ENCODE peak calls at places on chromosomes 16 and 17, in nine cellular contexts. Z, E, L, R, W, X, T, F and S are unnamed samples.

GRCh38 chr17:68497885-68498319 is 14.3 kb upstream of the PRKAR1A start:
- DNase-seq in W (no peak), L (no peak), X (no peak), E (no peak), T (no peak), Z (no peak), R (peak), F (no peak), S (peak)

GRCh38 chr17:31582151-31582907 is 190.9 kb downstream of the RAB11FIP4 start:
- DNase-seq in T (no peak), F (no peak), E (no peak), L (no peak), X (no peak), R (peak), W (no peak), Z (peak), S (no peak)

GRCh38 chr17:58289869-58290268 is 9.1 kb upstream of the MPO start:
- DNase-seq in X (no peak), W (no peak), R (no peak), Z (no peak), L (no peak), F (no peak), T (no peak), E (peak), S (no peak)

GRCh38 chr16:19605701-19606100 is 50.2 kb downstream of the VPS35L start:
- DNase-seq in W (no peak), T (no peak), X (no peak), R (no peak), Z (no peak), E (peak), L (no peak), F (no peak), S (no peak)

GRCh38 chr17:59643159-59643857 is 23.6 kb downstream of the CLTC start:
- DNase-seq in E (peak), T (peak), X (no peak), L (no peak), Z (peak), F (no peak), W (no peak), R (no peak), S (peak)

GRCh38 chr16:68264128-68265077 is at the start of gene SLC7A6:
- DNase-seq in L (peak), E (peak), T (peak), X (peak), F (peak), Z (peak), R (peak), W (peak), S (peak)

GRCh38 chr17:78873519-78874340 is 29.3 kb downstream of the CEP295NL start:
- DNase-seq in E (peak), R (no peak), W (no peak), F (peak), T (no peak), L (no peak), Z (no peak), X (peak), S (no peak)

GRCh38 chr17:75516619-75517276 is 420 bp downstream of the TSEN54 start:
- DNase-seq in W (no peak), X (peak), T (peak), E (peak), Z (peak), L (peak), F (no peak), R (peak), S (peak)

GRCh38 chr17:61323696-61324539 is 75.7 kb upstream of the TBX2 start:
- DNase-seq in T (no peak), R (no peak), F (no peak), E (no peak), Z (no peak), X (no peak), L (no peak), W (no peak), S (no peak)

GRCh38 chr17:32876414-32877163 is at the start of gene MYO1D:
- DNase-seq in F (peak), Z (peak), R (peak), E (peak), X (peak), T (peak), W (peak), L (peak), S (peak)

GRCh38 chr16:66004706-66005105 is 361.8 kb upstream of the CDH5 start:
- DNase-seq in R (no peak), Z (peak), F (no peak), W (no peak), X (no peak), T (no peak), L (no peak), E (no peak), S (no peak)

GRCh38 chr16:89827383-89828198 is 684 bp upstream of the SPIRE2 start:
- DNase-seq in F (peak), X (peak), E (peak), T (peak), R (no peak), W (peak), L (peak), Z (peak), S (no peak)

GRCh38 chr16:88639231-88640038 is 1.1 kb downstream of the IL17C start:
- DNase-seq in W (no peak), F (peak), L (peak), Z (peak), E (no peak), X (peak), R (no peak), T (peak), S (no peak)

GRCh38 chr16:11016993-11017392 is 72.6 kb downstream of the CLEC16A start:
- DNase-seq in Z (peak), R (no peak), X (no peak), L (peak), T (no peak), E (peak), W (peak), F (no peak), S (no peak)

DNA sequence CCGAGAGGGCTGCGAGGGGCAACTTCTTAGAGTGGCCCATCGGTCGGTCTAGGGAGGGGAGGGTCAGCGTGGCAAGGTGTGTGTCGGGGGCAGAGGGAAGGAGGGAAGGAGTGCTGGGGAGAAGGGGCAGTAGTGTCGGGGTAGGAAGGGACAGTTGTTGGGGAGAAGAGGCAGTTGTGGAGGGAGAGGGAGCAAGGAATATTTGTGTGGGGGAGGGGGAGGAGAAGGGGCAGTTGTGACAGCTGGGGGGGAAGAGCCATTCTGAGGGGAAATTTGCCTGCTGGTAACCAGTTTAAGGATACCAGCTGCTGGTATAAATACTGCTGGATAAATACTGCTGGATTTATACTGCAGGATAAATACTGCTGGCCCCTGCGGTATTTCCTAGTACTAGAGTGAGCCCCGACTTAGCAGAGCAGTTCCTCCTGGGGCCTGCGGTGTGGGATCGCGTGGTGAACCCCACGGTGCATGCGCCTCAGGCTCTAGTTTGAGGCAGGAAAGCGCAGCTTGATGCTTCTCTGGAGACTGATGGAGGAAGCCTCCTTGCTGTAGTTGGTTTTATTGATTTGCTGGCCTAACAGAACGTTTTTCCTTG is 309 bp downstream of the DNAH2 start:
- DNase-seq in Z (peak), E (no peak), X (no peak), W (no peak), T (peak), F (no peak), R (no peak), L (no peak), S (no peak)
- H3K4me2 ChIP-seq in Z (peak), E (peak), X (peak), W (peak), T (peak), F (peak), R (peak), L (peak), S (peak)

GRCh38 chr16:30659507-30660423 is 1.5 kb downstream of the FBRS start:
- DNase-seq in R (peak), L (no peak), Z (peak), F (peak), X (peak), E (no peak), T (peak), W (no peak), S (peak)
- TF ChIP-seq EZH2phosphoT487 in R (no peak), L (no peak), Z (no peak), F (no peak), X (no peak), E (no peak), T (no peak), W (no peak), S (no peak)

GRCh38 chr16:24149102-24149501 is 107.0 kb upstream of the CACNG3 start:
- DNase-seq in X (no peak), F (no peak), E (no peak), W (no peak), Z (no peak), L (no peak), R (no peak), T (no peak), S (no peak)
- H3K4me2 ChIP-seq in X (no peak), F (no peak), E (no peak), W (no peak), Z (no peak), L (no peak), R (no peak), T (no peak), S (no peak)

GRCh38 chr17:53570731-53571130 is 252.0 kb upstream of the KIF2B start:
- DNase-seq in F (no peak), L (no peak), X (no peak), W (no peak), R (peak), T (no peak), Z (no peak), E (no peak), S (no peak)
- TF ChIP-seq EZH2phosphoT487 in F (no peak), L (no peak), X (no peak), W (no peak), R (no peak), T (no peak), Z (no peak), E (no peak), S (no peak)

GRCh38 chr16:81796585-81797346 is 17.7 kb downstream of the PLCG2 start:
- DNase-seq in F (no peak), W (no peak), R (no peak), L (no peak), X (no peak), Z (peak), T (no peak), E (no peak), S (no peak)
- H3K4me2 ChIP-seq in F (no peak), W (no peak), R (no peak), L (no peak), X (no peak), Z (no peak), T (no peak), E (no peak), S (peak)

GRCh38 chr17:50056217-50056960 is 479 bp downstream of the ITGA3 start:
- DNase-seq in Z (peak), T (peak), X (peak), W (no peak), E (peak), R (peak), F (peak), L (peak), S (peak)
- TF ChIP-seq EZH2phosphoT487 in Z (no peak), T (no peak), X (no peak), W (no peak), E (no peak), R (no peak), F (no peak), L (no peak), S (no peak)